ENCODE peak calls at places on chromosome 6, in nine cellular contexts. One of them, this sample, is unnamed.

GRCh38 chr6:111777357-111777756 is 95.9 kb downstream of the FYN start:
- DNase-seq in AG10803: no peak
- DNase-seq in activated T-cell treated with anti-CD3 and anti-CD28 coated beads, Interleukin-2, amount 50 U/mL, for 72 hours: no peak
- DNase-seq in NCI-H2081: no peak
- DNase-seq in epithelial cell of esophagus: no peak
- DNase-seq in effector memory CD4-positive, alpha-beta T cell: no peak
- DNase-seq in cardiac muscle cell: no peak
- DNase-seq in activated naive CD4-positive, alpha-beta T cell treated with Interleukin-2 at 50 U/mL for 16 hours: no peak
- DNase-seq in activated CD8-positive, alpha-beta T cell treated with anti-CD3 and anti-CD28 coated beads for 36 hours: no peak
- DNase-seq in this sample: no peak

GRCh38 chr6:39930540-39930939 is 3.7 kb downstream of the MOCS1 start:
- DNase-seq in AG10803: no peak
- DNase-seq in activated T-cell treated with anti-CD3 and anti-CD28 coated beads, Interleukin-2, amount 50 U/mL, for 72 hours: no peak
- DNase-seq in NCI-H2081: no peak
- DNase-seq in epithelial cell of esophagus: no peak
- DNase-seq in effector memory CD4-positive, alpha-beta T cell: no peak
- DNase-seq in cardiac muscle cell: no peak
- DNase-seq in activated naive CD4-positive, alpha-beta T cell treated with Interleukin-2 at 50 U/mL for 16 hours: no peak
- DNase-seq in activated CD8-positive, alpha-beta T cell treated with anti-CD3 and anti-CD28 coated beads for 36 hours: no peak
- DNase-seq in this sample: no peak

GRCh38 chr6:168097221-168097620 is 18.2 kb upstream of the FRMD1 start:
- DNase-seq in AG10803: no peak
- DNase-seq in activated T-cell treated with anti-CD3 and anti-CD28 coated beads, Interleukin-2, amount 50 U/mL, for 72 hours: no peak
- DNase-seq in NCI-H2081: no peak
- DNase-seq in epithelial cell of esophagus: no peak
- DNase-seq in effector memory CD4-positive, alpha-beta T cell: no peak
- DNase-seq in cardiac muscle cell: no peak
- DNase-seq in activated naive CD4-positive, alpha-beta T cell treated with Interleukin-2 at 50 U/mL for 16 hours: no peak
- DNase-seq in activated CD8-positive, alpha-beta T cell treated with anti-CD3 and anti-CD28 coated beads for 36 hours: no peak
- DNase-seq in this sample: no peak

GRCh38 chr6:165858571-165858970 is 195.5 kb upstream of the PDE10A start:
- DNase-seq in AG10803: no peak
- DNase-seq in activated T-cell treated with anti-CD3 and anti-CD28 coated beads, Interleukin-2, amount 50 U/mL, for 72 hours: no peak
- DNase-seq in NCI-H2081: no peak
- DNase-seq in epithelial cell of esophagus: no peak
- DNase-seq in effector memory CD4-positive, alpha-beta T cell: no peak
- DNase-seq in cardiac muscle cell: no peak
- DNase-seq in activated naive CD4-positive, alpha-beta T cell treated with Interleukin-2 at 50 U/mL for 16 hours: no peak
- DNase-seq in activated CD8-positive, alpha-beta T cell treated with anti-CD3 and anti-CD28 coated beads for 36 hours: no peak
- DNase-seq in this sample: no peak

GRCh38 chr6:11810039-11810541 is 31.5 kb upstream of the ADTRP start:
- DNase-seq in AG10803: peak
- DNase-seq in activated T-cell treated with anti-CD3 and anti-CD28 coated beads, Interleukin-2, amount 50 U/mL, for 72 hours: no peak
- DNase-seq in NCI-H2081: peak
- DNase-seq in epithelial cell of esophagus: peak
- DNase-seq in effector memory CD4-positive, alpha-beta T cell: no peak
- DNase-seq in cardiac muscle cell: peak
- DNase-seq in activated naive CD4-positive, alpha-beta T cell treated with Interleukin-2 at 50 U/mL for 16 hours: no peak
- DNase-seq in activated CD8-positive, alpha-beta T cell treated with anti-CD3 and anti-CD28 coated beads for 36 hours: no peak
- DNase-seq in this sample: no peak

GRCh38 chr6:4559281-4559875 is 216.8 kb upstream of the CDYL start:
- DNase-seq in AG10803: no peak
- DNase-seq in activated T-cell treated with anti-CD3 and anti-CD28 coated beads, Interleukin-2, amount 50 U/mL, for 72 hours: no peak
- DNase-seq in NCI-H2081: no peak
- DNase-seq in epithelial cell of esophagus: no peak
- DNase-seq in effector memory CD4-positive, alpha-beta T cell: no peak
- DNase-seq in cardiac muscle cell: no peak
- DNase-seq in activated naive CD4-positive, alpha-beta T cell treated with Interleukin-2 at 50 U/mL for 16 hours: no peak
- DNase-seq in activated CD8-positive, alpha-beta T cell treated with anti-CD3 and anti-CD28 coated beads for 36 hours: no peak
- DNase-seq in this sample: no peak

GRCh38 chr6:134317471-134318131 is at the start of gene SGK1:
- DNase-seq in AG10803: peak
- DNase-seq in activated T-cell treated with anti-CD3 and anti-CD28 coated beads, Interleukin-2, amount 50 U/mL, for 72 hours: peak
- DNase-seq in NCI-H2081: peak
- DNase-seq in epithelial cell of esophagus: peak
- DNase-seq in effector memory CD4-positive, alpha-beta T cell: no peak
- DNase-seq in cardiac muscle cell: peak
- DNase-seq in activated naive CD4-positive, alpha-beta T cell treated with Interleukin-2 at 50 U/mL for 16 hours: peak
- DNase-seq in activated CD8-positive, alpha-beta T cell treated with anti-CD3 and anti-CD28 coated beads for 36 hours: peak
- DNase-seq in this sample: no peak

GRCh38 chr6:157762636-157763035 is 60.4 kb upstream of the SNX9 start:
- DNase-seq in AG10803: no peak
- DNase-seq in activated T-cell treated with anti-CD3 and anti-CD28 coated beads, Interleukin-2, amount 50 U/mL, for 72 hours: no peak
- DNase-seq in NCI-H2081: no peak
- DNase-seq in epithelial cell of esophagus: no peak
- DNase-seq in effector memory CD4-positive, alpha-beta T cell: no peak
- DNase-seq in cardiac muscle cell: no peak
- DNase-seq in activated naive CD4-positive, alpha-beta T cell treated with Interleukin-2 at 50 U/mL for 16 hours: no peak
- DNase-seq in activated CD8-positive, alpha-beta T cell treated with anti-CD3 and anti-CD28 coated beads for 36 hours: peak
- DNase-seq in this sample: no peak

GRCh38 chr6:57254055-57254717 is 32.1 kb upstream of the RAB23 start:
- DNase-seq in AG10803: no peak
- DNase-seq in activated T-cell treated with anti-CD3 and anti-CD28 coated beads, Interleukin-2, amount 50 U/mL, for 72 hours: no peak
- DNase-seq in NCI-H2081: no peak
- DNase-seq in epithelial cell of esophagus: no peak
- DNase-seq in effector memory CD4-positive, alpha-beta T cell: no peak
- DNase-seq in cardiac muscle cell: no peak
- DNase-seq in activated naive CD4-positive, alpha-beta T cell treated with Interleukin-2 at 50 U/mL for 16 hours: no peak
- DNase-seq in activated CD8-positive, alpha-beta T cell treated with anti-CD3 and anti-CD28 coated beads for 36 hours: no peak
- DNase-seq in this sample: no peak

GRCh38 chr6:53811746-53812145 is 16.9 kb downstream of the LRRC1 start:
- DNase-seq in AG10803: no peak
- DNase-seq in activated T-cell treated with anti-CD3 and anti-CD28 coated beads, Interleukin-2, amount 50 U/mL, for 72 hours: no peak
- DNase-seq in NCI-H2081: peak
- DNase-seq in epithelial cell of esophagus: no peak
- DNase-seq in effector memory CD4-positive, alpha-beta T cell: no peak
- DNase-seq in cardiac muscle cell: no peak
- DNase-seq in activated naive CD4-positive, alpha-beta T cell treated with Interleukin-2 at 50 U/mL for 16 hours: no peak
- DNase-seq in activated CD8-positive, alpha-beta T cell treated with anti-CD3 and anti-CD28 coated beads for 36 hours: no peak
- DNase-seq in this sample: no peak

GRCh38 chr6:2718334-2719052 is 32.2 kb downstream of the MYLK4 start:
- DNase-seq in AG10803: no peak
- DNase-seq in activated T-cell treated with anti-CD3 and anti-CD28 coated beads, Interleukin-2, amount 50 U/mL, for 72 hours: no peak
- DNase-seq in NCI-H2081: no peak
- DNase-seq in epithelial cell of esophagus: no peak
- DNase-seq in effector memory CD4-positive, alpha-beta T cell: no peak
- DNase-seq in cardiac muscle cell: no peak
- DNase-seq in activated naive CD4-positive, alpha-beta T cell treated with Interleukin-2 at 50 U/mL for 16 hours: no peak
- DNase-seq in activated CD8-positive, alpha-beta T cell treated with anti-CD3 and anti-CD28 coated beads for 36 hours: no peak
- DNase-seq in this sample: no peak

GRCh38 chr6:74579794-74580193 is 626.1 kb downstream of the COL12A1 start:
- DNase-seq in AG10803: no peak
- DNase-seq in activated T-cell treated with anti-CD3 and anti-CD28 coated beads, Interleukin-2, amount 50 U/mL, for 72 hours: no peak
- DNase-seq in NCI-H2081: no peak
- DNase-seq in epithelial cell of esophagus: no peak
- DNase-seq in effector memory CD4-positive, alpha-beta T cell: no peak
- DNase-seq in cardiac muscle cell: no peak
- DNase-seq in activated naive CD4-positive, alpha-beta T cell treated with Interleukin-2 at 50 U/mL for 16 hours: no peak
- DNase-seq in activated CD8-positive, alpha-beta T cell treated with anti-CD3 and anti-CD28 coated beads for 36 hours: no peak
- DNase-seq in this sample: no peak

GRCh38 chr6:108170607-108171290 is 4.9 kb downstream of the NR2E1 start:
- DNase-seq in AG10803: no peak
- DNase-seq in activated T-cell treated with anti-CD3 and anti-CD28 coated beads, Interleukin-2, amount 50 U/mL, for 72 hours: no peak
- DNase-seq in NCI-H2081: no peak
- DNase-seq in epithelial cell of esophagus: no peak
- DNase-seq in effector memory CD4-positive, alpha-beta T cell: no peak
- DNase-seq in cardiac muscle cell: no peak
- DNase-seq in activated naive CD4-positive, alpha-beta T cell treated with Interleukin-2 at 50 U/mL for 16 hours: no peak
- DNase-seq in activated CD8-positive, alpha-beta T cell treated with anti-CD3 and anti-CD28 coated beads for 36 hours: peak
- DNase-seq in this sample: no peak

GRCh38 chr6:30544666-30545272 is 11.5 kb downstream of the GNL1 start:
- DNase-seq in AG10803: peak
- DNase-seq in activated T-cell treated with anti-CD3 and anti-CD28 coated beads, Interleukin-2, amount 50 U/mL, for 72 hours: no peak
- DNase-seq in NCI-H2081: peak
- DNase-seq in epithelial cell of esophagus: peak
- DNase-seq in effector memory CD4-positive, alpha-beta T cell: no peak
- DNase-seq in cardiac muscle cell: peak
- DNase-seq in activated naive CD4-positive, alpha-beta T cell treated with Interleukin-2 at 50 U/mL for 16 hours: no peak
- DNase-seq in activated CD8-positive, alpha-beta T cell treated with anti-CD3 and anti-CD28 coated beads for 36 hours: peak
- DNase-seq in this sample: no peak

GRCh38 chr6:11163932-11164331 is 52.4 kb upstream of the ERVFRD-1 start:
- DNase-seq in AG10803: no peak
- DNase-seq in activated T-cell treated with anti-CD3 and anti-CD28 coated beads, Interleukin-2, amount 50 U/mL, for 72 hours: peak
- DNase-seq in NCI-H2081: no peak
- DNase-seq in epithelial cell of esophagus: no peak
- DNase-seq in effector memory CD4-positive, alpha-beta T cell: no peak
- DNase-seq in cardiac muscle cell: no peak
- DNase-seq in activated naive CD4-positive, alpha-beta T cell treated with Interleukin-2 at 50 U/mL for 16 hours: no peak
- DNase-seq in activated CD8-positive, alpha-beta T cell treated with anti-CD3 and anti-CD28 coated beads for 36 hours: peak
- DNase-seq in this sample: no peak

GRCh38 chr6:77178821-77179220 is 284.5 kb downstream of the HTR1B start:
- DNase-seq in AG10803: peak
- DNase-seq in activated T-cell treated with anti-CD3 and anti-CD28 coated beads, Interleukin-2, amount 50 U/mL, for 72 hours: no peak
- DNase-seq in NCI-H2081: no peak
- DNase-seq in epithelial cell of esophagus: peak
- DNase-seq in effector memory CD4-positive, alpha-beta T cell: no peak
- DNase-seq in cardiac muscle cell: peak
- DNase-seq in activated naive CD4-positive, alpha-beta T cell treated with Interleukin-2 at 50 U/mL for 16 hours: no peak
- DNase-seq in activated CD8-positive, alpha-beta T cell treated with anti-CD3 and anti-CD28 coated beads for 36 hours: no peak
- DNase-seq in this sample: no peak

GRCh38 chr6:149961728-149962425 is 1.9 kb upstream of the ULBP1 start:
- DNase-seq in AG10803: peak
- DNase-seq in activated T-cell treated with anti-CD3 and anti-CD28 coated beads, Interleukin-2, amount 50 U/mL, for 72 hours: peak
- DNase-seq in NCI-H2081: no peak
- DNase-seq in epithelial cell of esophagus: peak
- DNase-seq in effector memory CD4-positive, alpha-beta T cell: no peak
- DNase-seq in cardiac muscle cell: no peak
- DNase-seq in activated naive CD4-positive, alpha-beta T cell treated with Interleukin-2 at 50 U/mL for 16 hours: peak
- DNase-seq in activated CD8-positive, alpha-beta T cell treated with anti-CD3 and anti-CD28 coated beads for 36 hours: peak
- DNase-seq in this sample: no peak

GRCh38 chr6:151958332-151958731 is 150.8 kb downstream of the ESR1 start:
- DNase-seq in AG10803: peak
- DNase-seq in activated T-cell treated with anti-CD3 and anti-CD28 coated beads, Interleukin-2, amount 50 U/mL, for 72 hours: no peak
- DNase-seq in NCI-H2081: no peak
- DNase-seq in epithelial cell of esophagus: peak
- DNase-seq in effector memory CD4-positive, alpha-beta T cell: no peak
- DNase-seq in cardiac muscle cell: no peak
- DNase-seq in activated naive CD4-positive, alpha-beta T cell treated with Interleukin-2 at 50 U/mL for 16 hours: no peak
- DNase-seq in activated CD8-positive, alpha-beta T cell treated with anti-CD3 and anti-CD28 coated beads for 36 hours: no peak
- DNase-seq in this sample: no peak

GRCh38 chr6:139515511-139515910 is 141.1 kb upstream of the CITED2 start:
- DNase-seq in AG10803: peak
- DNase-seq in activated T-cell treated with anti-CD3 and anti-CD28 coated beads, Interleukin-2, amount 50 U/mL, for 72 hours: no peak
- DNase-seq in NCI-H2081: no peak
- DNase-seq in epithelial cell of esophagus: no peak
- DNase-seq in effector memory CD4-positive, alpha-beta T cell: no peak
- DNase-seq in cardiac muscle cell: peak
- DNase-seq in activated naive CD4-positive, alpha-beta T cell treated with Interleukin-2 at 50 U/mL for 16 hours: no peak
- DNase-seq in activated CD8-positive, alpha-beta T cell treated with anti-CD3 and anti-CD28 coated beads for 36 hours: no peak
- DNase-seq in this sample: no peak

GRCh38 chr6:111230351-111231077 is 143.2 kb downstream of the SLC16A10 start:
- DNase-seq in AG10803: peak
- DNase-seq in activated T-cell treated with anti-CD3 and anti-CD28 coated beads, Interleukin-2, amount 50 U/mL, for 72 hours: no peak
- DNase-seq in NCI-H2081: no peak
- DNase-seq in epithelial cell of esophagus: peak
- DNase-seq in effector memory CD4-positive, alpha-beta T cell: no peak
- DNase-seq in cardiac muscle cell: no peak
- DNase-seq in activated naive CD4-positive, alpha-beta T cell treated with Interleukin-2 at 50 U/mL for 16 hours: no peak
- DNase-seq in activated CD8-positive, alpha-beta T cell treated with anti-CD3 and anti-CD28 coated beads for 36 hours: no peak
- DNase-seq in this sample: no peak

GRCh38 chr6:132256457-132256856 is 144.8 kb downstream of the MOXD1 start:
- DNase-seq in AG10803: no peak
- DNase-seq in activated T-cell treated with anti-CD3 and anti-CD28 coated beads, Interleukin-2, amount 50 U/mL, for 72 hours: no peak
- DNase-seq in NCI-H2081: no peak
- DNase-seq in epithelial cell of esophagus: no peak
- DNase-seq in effector memory CD4-positive, alpha-beta T cell: no peak
- DNase-seq in cardiac muscle cell: no peak
- DNase-seq in activated naive CD4-positive, alpha-beta T cell treated with Interleukin-2 at 50 U/mL for 16 hours: no peak
- DNase-seq in activated CD8-positive, alpha-beta T cell treated with anti-CD3 and anti-CD28 coated beads for 36 hours: no peak
- DNase-seq in this sample: no peak

GRCh38 chr6:112827793-112828192 is 480.7 kb downstream of the RFPL4B start:
- DNase-seq in AG10803: peak
- DNase-seq in activated T-cell treated with anti-CD3 and anti-CD28 coated beads, Interleukin-2, amount 50 U/mL, for 72 hours: no peak
- DNase-seq in NCI-H2081: no peak
- DNase-seq in epithelial cell of esophagus: no peak
- DNase-seq in effector memory CD4-positive, alpha-beta T cell: no peak
- DNase-seq in cardiac muscle cell: no peak
- DNase-seq in activated naive CD4-positive, alpha-beta T cell treated with Interleukin-2 at 50 U/mL for 16 hours: no peak
- DNase-seq in activated CD8-positive, alpha-beta T cell treated with anti-CD3 and anti-CD28 coated beads for 36 hours: no peak
- DNase-seq in this sample: no peak

GRCh38 chr6:79586548-79586947 is 44.6 kb upstream of the SH3BGRL2 start:
- DNase-seq in AG10803: peak
- DNase-seq in activated T-cell treated with anti-CD3 and anti-CD28 coated beads, Interleukin-2, amount 50 U/mL, for 72 hours: no peak
- DNase-seq in NCI-H2081: no peak
- DNase-seq in epithelial cell of esophagus: peak
- DNase-seq in effector memory CD4-positive, alpha-beta T cell: no peak
- DNase-seq in cardiac muscle cell: peak
- DNase-seq in activated naive CD4-positive, alpha-beta T cell treated with Interleukin-2 at 50 U/mL for 16 hours: no peak
- DNase-seq in activated CD8-positive, alpha-beta T cell treated with anti-CD3 and anti-CD28 coated beads for 36 hours: no peak
- DNase-seq in this sample: no peak

GRCh38 chr6:41224800-41225199 is 3.3 kb upstream of the TREML4 start:
- DNase-seq in AG10803: no peak
- DNase-seq in activated T-cell treated with anti-CD3 and anti-CD28 coated beads, Interleukin-2, amount 50 U/mL, for 72 hours: no peak
- DNase-seq in NCI-H2081: no peak
- DNase-seq in epithelial cell of esophagus: no peak
- DNase-seq in effector memory CD4-positive, alpha-beta T cell: no peak
- DNase-seq in cardiac muscle cell: no peak
- DNase-seq in activated naive CD4-positive, alpha-beta T cell treated with Interleukin-2 at 50 U/mL for 16 hours: no peak
- DNase-seq in activated CD8-positive, alpha-beta T cell treated with anti-CD3 and anti-CD28 coated beads for 36 hours: no peak
- DNase-seq in this sample: no peak

GRCh38 chr6:28729501-28730402 is 194.0 kb downstream of the TRIM27 start:
- DNase-seq in AG10803: no peak
- DNase-seq in activated T-cell treated with anti-CD3 and anti-CD28 coated beads, Interleukin-2, amount 50 U/mL, for 72 hours: no peak
- DNase-seq in NCI-H2081: no peak
- DNase-seq in epithelial cell of esophagus: no peak
- DNase-seq in effector memory CD4-positive, alpha-beta T cell: no peak
- DNase-seq in cardiac muscle cell: no peak
- DNase-seq in activated naive CD4-positive, alpha-beta T cell treated with Interleukin-2 at 50 U/mL for 16 hours: no peak
- DNase-seq in activated CD8-positive, alpha-beta T cell treated with anti-CD3 and anti-CD28 coated beads for 36 hours: no peak
- DNase-seq in this sample: no peak

GRCh38 chr6:33886673-33887144 is 82.9 kb upstream of the MLN start:
- DNase-seq in AG10803: peak
- DNase-seq in activated T-cell treated with anti-CD3 and anti-CD28 coated beads, Interleukin-2, amount 50 U/mL, for 72 hours: no peak
- DNase-seq in NCI-H2081: no peak
- DNase-seq in epithelial cell of esophagus: peak
- DNase-seq in effector memory CD4-positive, alpha-beta T cell: peak
- DNase-seq in cardiac muscle cell: peak
- DNase-seq in activated naive CD4-positive, alpha-beta T cell treated with Interleukin-2 at 50 U/mL for 16 hours: peak
- DNase-seq in activated CD8-positive, alpha-beta T cell treated with anti-CD3 and anti-CD28 coated beads for 36 hours: peak
- DNase-seq in this sample: no peak

GRCh38 chr6:37620519-37620918 is 77.2 kb downstream of the MDGA1 start:
- DNase-seq in AG10803: no peak
- DNase-seq in activated T-cell treated with anti-CD3 and anti-CD28 coated beads, Interleukin-2, amount 50 U/mL, for 72 hours: no peak
- DNase-seq in NCI-H2081: no peak
- DNase-seq in epithelial cell of esophagus: no peak
- DNase-seq in effector memory CD4-positive, alpha-beta T cell: no peak
- DNase-seq in cardiac muscle cell: no peak
- DNase-seq in activated naive CD4-positive, alpha-beta T cell treated with Interleukin-2 at 50 U/mL for 16 hours: no peak
- DNase-seq in activated CD8-positive, alpha-beta T cell treated with anti-CD3 and anti-CD28 coated beads for 36 hours: no peak
- DNase-seq in this sample: no peak

GRCh38 chr6:136563386-136564152 is 13.3 kb upstream of the MAP7 start:
- DNase-seq in AG10803: no peak
- DNase-seq in activated T-cell treated with anti-CD3 and anti-CD28 coated beads, Interleukin-2, amount 50 U/mL, for 72 hours: no peak
- DNase-seq in NCI-H2081: no peak
- DNase-seq in epithelial cell of esophagus: peak
- DNase-seq in effector memory CD4-positive, alpha-beta T cell: no peak
- DNase-seq in cardiac muscle cell: no peak
- DNase-seq in activated naive CD4-positive, alpha-beta T cell treated with Interleukin-2 at 50 U/mL for 16 hours: no peak
- DNase-seq in activated CD8-positive, alpha-beta T cell treated with anti-CD3 and anti-CD28 coated beads for 36 hours: no peak
- DNase-seq in this sample: no peak

GRCh38 chr6:99471638-99472037 is 43.6 kb downstream of the USP45 start:
- DNase-seq in AG10803: no peak
- DNase-seq in activated T-cell treated with anti-CD3 and anti-CD28 coated beads, Interleukin-2, amount 50 U/mL, for 72 hours: no peak
- DNase-seq in NCI-H2081: no peak
- DNase-seq in epithelial cell of esophagus: no peak
- DNase-seq in effector memory CD4-positive, alpha-beta T cell: no peak
- DNase-seq in cardiac muscle cell: no peak
- DNase-seq in activated naive CD4-positive, alpha-beta T cell treated with Interleukin-2 at 50 U/mL for 16 hours: no peak
- DNase-seq in activated CD8-positive, alpha-beta T cell treated with anti-CD3 and anti-CD28 coated beads for 36 hours: no peak
- DNase-seq in this sample: no peak

GRCh38 chr6:99993533-99994251 is at the start of gene MCHR2:
- DNase-seq in AG10803: no peak
- DNase-seq in activated T-cell treated with anti-CD3 and anti-CD28 coated beads, Interleukin-2, amount 50 U/mL, for 72 hours: no peak
- DNase-seq in NCI-H2081: no peak
- DNase-seq in epithelial cell of esophagus: peak
- DNase-seq in effector memory CD4-positive, alpha-beta T cell: no peak
- DNase-seq in cardiac muscle cell: peak
- DNase-seq in activated naive CD4-positive, alpha-beta T cell treated with Interleukin-2 at 50 U/mL for 16 hours: no peak
- DNase-seq in activated CD8-positive, alpha-beta T cell treated with anti-CD3 and anti-CD28 coated beads for 36 hours: no peak
- DNase-seq in this sample: no peak

GRCh38 chr6:44522871-44523270 is 135.4 kb downstream of the CDC5L start:
- DNase-seq in AG10803: no peak
- DNase-seq in activated T-cell treated with anti-CD3 and anti-CD28 coated beads, Interleukin-2, amount 50 U/mL, for 72 hours: no peak
- DNase-seq in NCI-H2081: no peak
- DNase-seq in epithelial cell of esophagus: no peak
- DNase-seq in effector memory CD4-positive, alpha-beta T cell: no peak
- DNase-seq in cardiac muscle cell: no peak
- DNase-seq in activated naive CD4-positive, alpha-beta T cell treated with Interleukin-2 at 50 U/mL for 16 hours: no peak
- DNase-seq in activated CD8-positive, alpha-beta T cell treated with anti-CD3 and anti-CD28 coated beads for 36 hours: no peak
- DNase-seq in this sample: no peak

This sample was measured in natural killer cell treated with Interleukin-12 subunit alpha and Interleukin-12 subunit beta and Interleukin-15 and Interleukin-18, amount 100 ng/mL, for 72 hours.